ENCODE peak calls at places on chromosome 14, in four cellular contexts. D is GM12878, W is H1, L is HepG2. E is an unnamed sample.

GRCh38 chr14:38867561-38868150 is 235.4 kb downstream of the SEC23A start:
- DNase-seq in D (no peak), W (peak), L (peak), E (peak)

GRCh38 chr14:59483360-59483759 is 848 bp downstream of the L3HYPDH start:
- DNase-seq in D (no peak), W (no peak), L (no peak), E (peak)

GRCh38 chr14:28774764-28775738 is 8.5 kb downstream of the FOXG1 start:
- DNase-seq in D (no peak), W (no peak), L (no peak), E (no peak)

GRCh38 chr14:49461529-49462401 is 124.4 kb downstream of the RPS29 start:
- DNase-seq in D (peak), W (no peak), L (peak), E (peak)

GRCh38 chr14:98146416-98146815 is 1125.6 kb downstream of the BCL11B start:
- DNase-seq in D (no peak), W (no peak), L (no peak), E (no peak)

GRCh38 chr14:65791551-65791981 is 379.0 kb downstream of the FUT8 start:
- DNase-seq in D (peak), W (no peak), L (no peak), E (no peak)

GRCh38 chr14:99382781-99383456 is 97.7 kb downstream of the SETD3 start:
- DNase-seq in D (no peak), W (no peak), L (no peak), E (no peak)

GRCh38 chr14:39179042-39179441 is 4.0 kb downstream of the PNN start:
- DNase-seq in D (no peak), W (no peak), L (no peak), E (no peak)

GRCh38 chr14:59698793-59699192 is 122.2 kb upstream of the CCDC175 start:
- DNase-seq in D (no peak), W (no peak), L (no peak), E (no peak)

GRCh38 chr14:54490448-54490805 is 1.6 kb upstream of the GMFB start:
- DNase-seq in D (no peak), W (no peak), L (no peak), E (no peak)

GRCh38 chr14:34297786-34298520 is 164.1 kb downstream of the SPTSSA start:
- DNase-seq in D (no peak), W (no peak), L (peak), E (no peak)

GRCh38 chr14:71166434-71166833 is 259.2 kb downstream of the PCNX1 start:
- DNase-seq in D (no peak), W (no peak), L (peak), E (peak)

GRCh38 chr14:56004323-56004722 is 113.9 kb upstream of the PELI2 start:
- DNase-seq in D (no peak), W (no peak), L (no peak), E (no peak)

GRCh38 chr14:56118611-56119181 is 485 bp downstream of the PELI2 start:
- DNase-seq in D (no peak), W (no peak), L (no peak), E (no peak)

GRCh38 chr14:57274551-57274950 is 5.8 kb downstream of the AP5M1 start:
- DNase-seq in D (no peak), W (no peak), L (no peak), E (no peak)

GRCh38 chr14:71574976-71575375 is 357.3 kb upstream of the RGS6 start:
- DNase-seq in D (no peak), W (no peak), L (no peak), E (no peak)

GRCh38 chr14:70067810-70068209 is 120.9 kb downstream of the SLC8A3 start:
- DNase-seq in D (no peak), W (no peak), L (no peak), E (no peak)

GRCh38 chr14:54094765-54095164 is 138.1 kb upstream of the BMP4 start:
- DNase-seq in D (no peak), W (no peak), L (no peak), E (no peak)

GRCh38 chr14:85562630-85563029 is 32.7 kb downstream of the FLRT2 start:
- DNase-seq in D (no peak), W (no peak), L (no peak), E (no peak)

GRCh38 chr14:33057585-33057984 is 118.9 kb downstream of the NPAS3 start:
- DNase-seq in D (no peak), W (no peak), L (no peak), E (no peak)

GRCh38 chr14:61609143-61609851 is 86.0 kb upstream of the HIF1A start:
- DNase-seq in D (no peak), W (no peak), L (peak), E (no peak)

GRCh38 chr14:64388533-64389243 is 535 bp downstream of the MTHFD1 start:
- DNase-seq in D (no peak), W (no peak), L (peak), E (no peak)

GRCh38 chr14:35808076-35808657 is 928 bp downstream of the RALGAPA1 start:
- DNase-seq in D (no peak), W (no peak), L (no peak), E (peak)
- TF ChIP-seq SP1 in D (no peak), W (no peak), L (no peak), E (no peak)

GRCh38 chr14:101716077-101716950 is 45.2 kb upstream of the PPP2R5C start:
- DNase-seq in D (no peak), W (no peak), L (no peak), E (no peak)

GRCh38 chr14:101714394-101714793 is 47.1 kb upstream of the PPP2R5C start:
- DNase-seq in D (no peak), W (no peak), L (no peak), E (no peak)

GRCh38 chr14:101716956-101717662 is 44.4 kb upstream of the PPP2R5C start:
- DNase-seq in D (no peak), W (no peak), L (no peak), E (no peak)

GRCh38 chr14:101713641-101714349 is 47.7 kb upstream of the PPP2R5C start:
- DNase-seq in D (no peak), W (no peak), L (no peak), E (no peak)

DNA sequence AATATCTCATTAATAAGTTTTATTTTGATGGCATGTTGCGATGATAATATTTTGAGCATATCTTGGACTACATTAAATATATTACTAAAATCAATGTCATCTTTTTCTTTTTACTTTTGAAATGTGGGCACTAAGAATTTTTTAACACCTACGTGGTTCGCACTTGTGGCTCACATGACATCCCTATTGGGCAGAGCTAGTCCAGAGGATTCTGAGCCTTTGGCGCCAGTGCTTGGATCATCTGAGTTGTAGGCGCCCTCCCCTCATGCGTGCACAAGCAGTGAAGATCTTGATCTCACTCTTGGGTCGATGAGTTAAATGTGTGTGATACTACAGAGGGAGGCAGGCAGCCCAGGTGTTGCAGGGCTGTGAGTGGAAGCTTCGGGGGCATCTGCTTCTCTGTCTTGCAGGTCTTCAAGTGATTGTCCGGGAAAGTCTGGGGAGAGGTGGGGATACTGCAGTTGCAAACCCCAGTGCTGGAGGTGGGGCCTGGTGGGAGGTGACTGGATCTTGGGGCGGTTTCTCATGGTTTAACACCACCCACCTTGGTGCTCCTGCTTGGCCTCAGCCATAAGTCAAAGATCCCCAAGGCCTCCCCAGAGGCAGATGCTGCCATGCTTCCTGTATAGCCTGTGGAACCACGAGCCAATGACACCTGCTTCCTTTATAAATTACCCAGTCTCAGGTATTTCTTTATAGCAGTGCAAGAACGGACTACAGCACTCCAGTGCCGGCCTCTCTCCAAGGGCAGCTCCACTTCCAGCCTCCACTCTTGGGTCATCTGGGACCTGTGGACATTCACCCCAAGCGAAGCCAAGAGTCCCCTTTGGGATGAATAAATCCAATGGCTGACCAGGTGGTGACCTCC is 46.1 kb upstream of the PPP2R5C start:
- DNase-seq in D (no peak), W (no peak), L (no peak), E (no peak)
- TF ChIP-seq SUZ12 in D (no peak), W (no peak), L (no peak), E (no peak)

GRCh38 chr14:74512431-74512830 is 18.9 kb downstream of the ISCA2 start:
- DNase-seq in D (no peak), W (no peak), L (no peak), E (no peak)

GRCh38 chr14:74510211-74510931 is 16.8 kb downstream of the ISCA2 start:
- DNase-seq in D (no peak), W (no peak), L (peak), E (no peak)

GRCh38 chr14:74509587-74510210 is 16.1 kb downstream of the ISCA2 start:
- DNase-seq in D (no peak), W (no peak), L (no peak), E (no peak)

GRCh38 chr14:74510955-74511354 is 17.4 kb downstream of the ISCA2 start:
- DNase-seq in D (no peak), W (no peak), L (no peak), E (no peak)

GRCh38 chr14:74511966-74512365 is 18.4 kb downstream of the ISCA2 start:
- DNase-seq in D (no peak), W (no peak), L (no peak), E (no peak)
- TF ChIP-seq SP1 in D (no peak), W (no peak), L (no peak), E (no peak)

GRCh38 chr14:51236314-51236713 is 3.7 kb upstream of the TMX1 start:
- DNase-seq in D (no peak), W (no peak), L (no peak), E (no peak)
- TF ChIP-seq SUZ12 in D (no peak), W (no peak), L (no peak), E (no peak)

DNA sequence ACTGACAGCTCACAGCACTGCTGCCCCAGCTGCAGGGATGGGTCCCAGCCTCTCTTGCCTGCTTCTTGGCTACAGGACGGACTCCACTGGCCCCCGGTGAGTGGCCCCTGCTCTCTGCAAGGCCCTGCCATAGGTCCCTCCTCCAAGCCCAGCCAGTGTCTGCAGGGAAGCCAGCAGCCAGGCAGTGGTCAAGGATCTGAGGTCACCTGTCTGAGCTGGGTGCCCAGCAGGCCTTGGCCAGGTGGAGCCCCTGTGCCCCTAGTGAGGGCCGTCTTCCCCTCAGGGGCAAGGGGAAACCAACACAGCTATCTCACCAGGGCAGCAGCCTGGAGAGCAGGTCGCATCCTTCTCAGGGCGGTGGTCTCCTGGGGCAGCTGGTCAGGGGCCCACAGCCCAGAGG is 13.2 kb downstream of the XRCC3 start:
- DNase-seq in D (no peak), W (no peak), L (no peak), E (no peak)
- TF ChIP-seq SP1 in D (no peak), W (no peak), L (no peak), E (no peak)

DNA sequence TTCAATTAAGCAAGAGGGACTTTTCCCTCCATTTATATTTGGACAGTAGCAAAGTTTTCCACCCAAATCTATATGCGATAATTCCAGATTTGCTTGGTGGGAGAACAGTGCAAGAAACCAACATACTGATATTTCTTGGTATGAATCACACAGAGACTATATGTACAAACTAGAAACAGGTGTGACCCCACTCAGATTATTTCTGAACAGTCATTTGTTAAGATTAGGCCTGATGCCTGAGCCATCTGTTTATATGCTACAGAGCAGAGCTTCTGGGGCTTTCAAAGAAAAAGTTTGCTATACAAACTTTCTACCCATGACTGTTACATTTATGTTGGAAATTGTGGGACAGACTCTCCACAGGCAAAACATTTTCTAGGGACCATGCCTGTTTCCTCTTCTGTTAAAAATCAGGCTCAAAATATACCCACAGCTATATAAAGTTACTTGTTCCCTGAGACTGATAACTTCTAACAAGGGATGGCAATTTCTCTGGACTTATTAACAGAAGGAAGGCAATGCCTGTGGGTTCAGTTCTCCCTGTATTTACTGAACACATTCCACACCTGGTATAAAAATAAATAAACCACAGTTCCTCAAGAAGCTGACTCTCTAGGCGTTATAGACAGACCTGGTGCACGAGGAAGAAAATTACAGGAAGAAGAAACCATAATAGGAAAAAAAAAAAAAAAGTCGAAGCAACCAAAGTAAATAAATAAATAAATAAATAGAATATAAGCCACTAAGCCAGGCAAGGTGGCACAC is 8.0 kb downstream of the PTPN21 start:
- DNase-seq in D (no peak), W (no peak), L (no peak), E (no peak)
- TF ChIP-seq SUZ12 in D (no peak), W (no peak), L (no peak), E (no peak)

GRCh38 chr14:92542766-92543554 is 29.4 kb downstream of the RIN3 start:
- DNase-seq in D (no peak), W (no peak), L (no peak), E (no peak)

GRCh38 chr14:92546347-92547053 is 32.9 kb downstream of the RIN3 start:
- DNase-seq in D (no peak), W (no peak), L (no peak), E (no peak)

GRCh38 chr14:92540472-92541048 is 27.0 kb downstream of the RIN3 start:
- DNase-seq in D (no peak), W (no peak), L (no peak), E (no peak)

GRCh38 chr14:92539875-92540274 is 26.3 kb downstream of the RIN3 start:
- DNase-seq in D (no peak), W (no peak), L (no peak), E (no peak)

GRCh38 chr14:92544051-92544730 is 30.6 kb downstream of the RIN3 start:
- DNase-seq in D (no peak), W (no peak), L (no peak), E (no peak)
- TF ChIP-seq SP1 in D (no peak), W (no peak), L (no peak), E (no peak)

DNA sequence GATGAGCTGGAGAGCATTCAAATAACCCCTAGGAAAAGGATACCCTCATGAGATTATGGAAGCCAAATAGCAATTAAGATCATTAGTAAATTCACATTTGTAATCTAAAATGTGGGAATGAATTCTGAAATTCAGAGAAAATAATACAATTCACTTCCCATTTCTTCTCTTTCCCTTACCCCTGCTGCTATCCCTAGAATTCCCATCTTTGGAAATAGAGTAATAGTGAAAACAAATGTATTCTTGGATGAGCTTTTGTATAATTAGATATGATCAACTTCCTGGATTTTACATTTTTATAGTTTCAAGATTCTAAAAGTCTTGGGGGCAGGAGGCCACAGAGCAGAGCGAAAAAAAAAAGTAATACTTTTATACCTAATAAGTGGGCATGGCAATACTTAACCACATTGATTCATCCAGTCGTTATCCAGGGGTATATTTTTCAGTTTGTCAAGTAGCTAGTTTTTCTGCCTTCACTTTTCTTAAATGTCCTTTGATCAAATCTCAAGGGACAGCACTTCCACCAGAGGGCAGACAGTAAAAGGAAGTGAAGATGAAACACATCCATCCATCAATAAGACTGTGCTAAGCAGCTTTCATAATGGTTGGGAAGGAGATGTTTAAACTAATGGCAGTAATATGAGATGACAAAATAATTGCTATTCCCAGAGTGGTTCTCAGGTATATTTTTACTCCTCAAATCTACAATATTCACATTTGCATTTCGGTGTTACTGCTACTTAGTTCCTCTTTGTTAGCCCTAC is 401.3 kb downstream of the DIO2 start:
- DNase-seq in D (no peak), W (no peak), L (no peak), E (no peak)
- TF ChIP-seq SUZ12 in D (no peak), W (no peak), L (no peak), E (no peak)

GRCh38 chr14:95261616-95262510 is 57.8 kb downstream of the CLMN start:
- DNase-seq in D (no peak), W (no peak), L (no peak), E (no peak)

GRCh38 chr14:95262511-95262891 is 57.2 kb downstream of the CLMN start:
- DNase-seq in D (no peak), W (no peak), L (no peak), E (no peak)

GRCh38 chr14:95265106-95266094 is 54.3 kb downstream of the CLMN start:
- DNase-seq in D (peak), W (no peak), L (peak), E (no peak)

GRCh38 chr14:95263527-95264231 is 56.0 kb downstream of the CLMN start:
- DNase-seq in D (no peak), W (no peak), L (no peak), E (no peak)

GRCh38 chr14:95264271-95264973 is 55.3 kb downstream of the CLMN start:
- DNase-seq in D (no peak), W (no peak), L (no peak), E (no peak)
- TF ChIP-seq SP1 in D (no peak), W (no peak), L (no peak), E (no peak)

DNA sequence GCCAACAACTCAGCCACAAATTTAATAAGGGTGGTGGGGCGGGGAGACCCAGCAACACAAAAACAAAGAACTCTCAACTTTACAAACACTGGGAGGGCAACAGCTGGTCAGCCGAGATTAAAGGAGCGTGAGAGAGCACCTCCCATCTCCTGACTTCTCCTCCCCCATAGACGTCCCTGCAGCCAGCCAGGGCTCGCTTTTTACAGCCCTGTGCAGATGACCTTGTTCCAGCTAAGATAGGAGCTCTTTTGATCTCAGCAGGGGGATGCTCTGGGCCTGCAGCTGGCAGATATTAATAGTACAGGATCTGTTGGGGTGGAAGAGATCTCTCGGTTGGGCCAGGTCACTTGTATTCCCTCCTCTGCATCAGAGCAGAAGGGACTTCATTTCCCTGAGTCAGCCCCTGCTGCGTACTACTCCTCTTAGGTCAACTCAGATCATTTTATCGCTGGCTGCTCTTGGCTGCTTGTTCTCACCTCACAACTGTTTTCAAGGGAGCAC is 475.8 kb downstream of the RAD51B start:
- DNase-seq in D (no peak), W (no peak), L (peak), E (peak)
- TF ChIP-seq SUZ12 in D (no peak), W (no peak), L (no peak), E (no peak)

E was measured in HEK293T.